ENCODE peak calls at places on chromosomes 1 and 21, in eight cellular contexts. Q is tibial nerve, O is cardiac muscle cell, Z is tibial artery, D is IMR-90, X is esophagus muscularis mucosa, U is mammary epithelial cell, N is breast epithelium. F is an unnamed sample.
A peak's percentile ranks its signal among the peaks of the same experiment; 100 is the strongest.

GRCh38 chr1:165241321-165241720 is 115.2 kb downstream of the LMX1A start:
- DNase-seq in Q (no peak), D (no peak), N (no peak), X (no peak), Z (no peak), O (no peak), U (no peak), F (no peak)

GRCh38 chr1:38285807-38286530 is 239.4 kb upstream of the POU3F1 start:
- DNase-seq in Z (no peak), O (no peak), N (no peak), U (no peak), X (peak; percentile 87), D (no peak), Q (no peak), F (no peak)

GRCh38 chr1:109241841-109242301 is 7.5 kb upstream of the CELSR2 start:
- DNase-seq in U (no peak), N (no peak), X (peak; percentile 80), O (peak; percentile 15), Q (no peak), Z (no peak), D (no peak), F (no peak)

GRCh38 chr21:20729376-20729775 is 268.8 kb upstream of the NCAM2 start:
- DNase-seq in X (no peak), Z (no peak), D (no peak), O (peak; percentile 6), U (no peak), Q (no peak), N (no peak), F (no peak)

GRCh38 chr1:177256153-177256814 is 85.5 kb downstream of the BRINP2 start:
- DNase-seq in D (peak; percentile 81), U (peak; percentile 93), N (no peak), Q (no peak), O (peak; percentile 97), X (no peak), Z (peak; percentile 28), F (no peak)

GRCh38 chr1:27666294-27666693 is 5.7 kb downstream of the IFI6 start:
- DNase-seq in N (peak; percentile 33), O (no peak), Z (no peak), U (no peak), D (no peak), X (no peak), Q (no peak), F (no peak)

GRCh38 chr1:3011127-3011526 is 10.1 kb upstream of the ACTRT2 start:
- DNase-seq in Z (peak; percentile 18), Q (no peak), D (no peak), N (peak; percentile 35), X (no peak), U (no peak), O (no peak), F (no peak)

GRCh38 chr1:3529099-3529729 is 74.7 kb downstream of the ARHGEF16 start:
- DNase-seq in Q (no peak), N (peak; percentile 79), U (no peak), O (no peak), Z (peak; percentile 67), X (no peak), D (no peak), F (peak; percentile 52)

GRCh38 chr1:212967767-212968166 is 17.4 kb downstream of the VASH2 start:
- DNase-seq in U (peak; percentile 10), D (peak; percentile 64), X (no peak), O (peak; percentile 40), Z (no peak), Q (no peak), N (no peak), F (no peak)

GRCh38 chr21:31557956-31558838 is 101.3 kb upstream of the SOD1 start:
- DNase-seq in U (peak; percentile 51), Q (no peak), N (no peak), X (no peak), O (peak; percentile 27), D (no peak), Z (no peak), F (no peak)

GRCh38 chr1:150561830-150562367 is 12.7 kb downstream of the ADAMTSL4 start:
- DNase-seq in D (peak; percentile 91), X (peak; percentile 98), Z (peak; percentile 93), Q (peak; percentile 86), N (peak; percentile 96), O (peak; percentile 97), U (peak; percentile 86), F (peak; percentile 62)

GRCh38 chr21:43690346-43690745 is 28.6 kb upstream of the PDXK start:
- DNase-seq in X (no peak), O (no peak), Z (no peak), Q (no peak), N (no peak), U (no peak), D (no peak), F (no peak)
- H3K4me1 ChIP-seq in X (no peaks in the 10 kb centered on the region), O (no peaks in the 10 kb centered on the region), Z (no peaks in the 10 kb centered on the region), Q (no peaks in the 10 kb centered on the region), N (no peaks in the 10 kb centered on the region), U (peaks cover 19% of the 10 kb centered on the region), D (no peaks in the 10 kb centered on the region), F (no peaks in the 10 kb centered on the region)

DNA sequence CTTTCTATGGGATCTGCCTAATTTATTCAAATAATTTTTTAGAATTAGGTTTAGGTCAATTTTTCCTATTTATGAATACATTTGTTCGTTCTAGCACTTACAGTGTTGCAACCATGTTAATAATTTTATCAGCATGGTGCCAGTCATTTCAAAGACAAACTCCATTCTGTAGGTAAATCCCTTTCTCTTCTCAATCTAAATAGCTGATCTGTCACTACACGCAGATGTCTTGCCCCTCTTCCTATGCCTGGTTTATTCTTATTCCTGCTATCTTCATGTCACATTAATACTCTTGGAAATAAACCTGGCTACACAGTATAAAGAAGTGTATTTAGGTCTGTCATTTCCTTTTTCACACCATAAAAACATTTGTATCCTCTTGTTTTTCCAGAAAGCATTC is 1172.4 kb downstream of the BRINP3 start:
- DNase-seq in N (no peak), Q (no peak), X (no peak), D (no peak), U (no peak), Z (no peak), O (no peak), F (no peak)
- TF ChIP-seq CTCF in N (no peak), Q (no peak), X (no peak), D (no peak), U (no peak), Z (no peak), O (no peak), F (no peak)

DNA sequence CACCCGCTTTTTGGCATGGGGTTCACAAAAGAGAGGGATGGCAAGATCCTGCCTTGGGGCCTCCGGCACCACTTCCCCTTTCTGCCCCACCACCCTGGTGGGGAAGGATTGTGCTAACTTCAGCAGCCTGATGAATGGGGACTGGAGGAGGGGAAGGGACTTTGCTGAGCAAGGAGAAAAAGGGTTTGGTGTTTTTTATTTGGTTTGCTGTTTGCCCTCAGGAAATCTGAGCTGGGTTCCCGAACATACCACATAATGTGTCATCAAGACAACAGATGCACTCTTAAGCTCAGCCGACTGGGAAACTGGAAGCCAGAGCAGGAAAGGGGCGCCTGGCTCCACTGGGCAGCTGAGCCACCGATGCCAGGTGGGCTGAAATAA is 19.9 kb downstream of the OLFML2B start:
- DNase-seq in U (peak; percentile 81), O (peak; percentile 47), Z (peak; percentile 55), X (no peak), D (peak; percentile 83), N (no peak), Q (no peak), F (no peak)
- H3K27ac ChIP-seq in U (no peak overlapping the region), O (no peak overlapping the region), Z (peak overlapping the region; percentile 71), X (peak overlapping the region; percentile 56), D (no peak overlapping the region), N (no peak overlapping the region), Q (peak overlapping the region; percentile 86), F (no peak overlapping the region)

GRCh38 chr1:234529661-234530237 is 50.8 kb upstream of the TARBP1 start:
- DNase-seq in O (no peak), X (no peak), Q (no peak), D (no peak), U (no peak), Z (no peak), N (no peak), F (no peak)

GRCh38 chr1:234529095-234529494 is 50.1 kb upstream of the TARBP1 start:
- DNase-seq in N (no peak), Q (no peak), U (no peak), Z (no peak), O (no peak), D (no peak), X (no peak), F (no peak)

GRCh38 chr1:234530641-234531040 is 51.7 kb upstream of the TARBP1 start:
- DNase-seq in D (no peak), O (no peak), Q (no peak), Z (no peak), U (no peak), X (no peak), N (no peak), F (no peak)

GRCh38 chr1:234527346-234527745 is 48.4 kb upstream of the TARBP1 start:
- DNase-seq in O (no peak), Q (no peak), X (no peak), D (no peak), N (no peak), Z (no peak), U (no peak), F (no peak)

DNA sequence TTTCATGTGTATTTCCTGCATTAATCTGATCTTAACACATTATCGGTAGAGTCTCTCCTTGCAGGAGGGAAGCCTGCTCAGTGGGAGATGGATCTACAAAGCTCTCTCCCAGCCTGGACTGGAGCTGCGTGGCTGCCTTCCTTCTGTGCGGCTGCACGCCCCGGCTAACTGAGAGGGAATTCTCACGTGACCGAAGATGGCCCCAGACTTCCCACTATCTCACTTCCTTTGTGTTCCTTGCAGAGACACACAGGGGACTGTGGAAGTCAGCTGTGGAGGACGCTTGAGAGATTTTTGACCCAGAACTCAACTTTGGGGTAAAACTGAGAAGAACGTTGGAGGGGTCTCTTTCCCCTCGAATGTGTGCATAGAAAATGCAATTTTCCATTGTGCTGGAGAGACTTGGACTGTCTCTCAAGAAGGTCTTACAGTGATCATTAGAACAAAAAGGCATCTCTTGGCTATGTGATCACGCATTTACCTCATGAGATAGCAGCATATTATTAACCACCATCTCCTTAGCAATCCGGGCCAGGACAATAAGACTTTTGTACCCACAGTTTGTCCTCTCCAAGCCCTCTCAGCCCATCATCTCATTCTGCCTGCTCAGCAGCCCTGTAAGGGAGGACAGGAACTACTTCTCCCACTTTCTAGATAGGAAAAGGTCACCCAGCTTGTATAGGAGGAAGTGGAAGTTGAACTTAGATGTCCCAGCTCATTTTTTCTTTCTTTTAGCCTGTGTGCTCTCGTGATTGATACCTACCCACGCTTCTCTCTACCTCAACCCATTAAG is 49.3 kb upstream of the TARBP1 start:
- DNase-seq in O (peak; percentile 45), D (no peak), U (no peak), Q (no peak), N (no peak), X (no peak), Z (no peak), F (no peak)
- H3K4me1 ChIP-seq in O (peaks cover 35% of the 10 kb centered on the region), D (peaks cover 17% of the 10 kb centered on the region), U (peaks cover 32% of the 10 kb centered on the region), Q (peaks cover 37% of the 10 kb centered on the region), N (peaks cover 23% of the 10 kb centered on the region), X (peaks cover 71% of the 10 kb centered on the region), Z (peaks cover 40% of the 10 kb centered on the region), F (peaks cover 34% of the 10 kb centered on the region)

DNA sequence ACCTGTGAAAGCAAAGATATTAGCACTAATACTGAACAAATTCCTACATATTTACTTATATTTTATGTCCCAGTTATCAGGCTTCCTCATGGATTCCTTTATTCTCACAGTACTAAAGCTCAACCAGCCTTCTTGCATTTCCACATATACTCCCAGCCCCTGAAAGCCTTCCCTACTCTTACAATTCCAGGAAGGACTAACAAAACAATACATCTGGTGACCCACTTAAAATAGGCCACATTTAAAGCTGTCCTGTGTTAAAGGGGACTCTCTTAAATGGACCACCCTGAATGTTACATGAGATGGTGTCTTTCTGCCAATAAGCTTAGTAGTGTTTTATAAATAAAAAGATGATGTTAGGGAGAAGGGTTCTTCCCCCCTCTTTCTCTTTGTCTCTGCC is 54.4 kb downstream of the NTMT2 start:
- DNase-seq in Q (no peak), X (no peak), Z (no peak), N (no peak), U (no peak), D (no peak), O (no peak), F (no peak)
- TF ChIP-seq CTCF in Q (no peak), X (no peak), Z (no peak), N (no peak), U (no peak), D (no peak), O (no peak), F (no peak)

F was measured in thoracic aorta.